ENCODE peak calls at places on chromosomes 13 and 19, in nine cellular contexts. W is cardiac fibroblast, O is HuH-7.5, L is hippocampal formation, M is SK-N-DZ, H is heart right ventricle, D is non-pigmented ciliary epithelial cell, P is PC-3, S is amniotic stem cell. K is an unnamed sample.

GRCh38 chr19:46134527-46134926 is 10.0 kb upstream of the IGFL3 start:
- DNase-seq in M (no peak), H (no peak), L (no peak), P (no peak), D (no peak), W (peak; percentile 13), S (no peak), O (no peak), K (peak; percentile 2)

GRCh38 chr13:99908129-99908805 is 63.3 kb downstream of the ZIC5 start:
- DNase-seq in O (no peak), W (no peak), D (no peak), H (no peak), P (no peak), L (no peak), S (no peak), M (no peak), K (no peak)

GRCh38 chr19:46885411-46885810 is 24.6 kb downstream of the ARHGAP35 start:
- DNase-seq in O (no peak), S (no peak), P (no peak), W (no peak), M (no peak), H (no peak), L (no peak), D (no peak), K (no peak)

GRCh38 chr13:41985788-41986508 is 25.0 kb upstream of the VWA8 start:
- DNase-seq in L (no peak), P (peak; percentile 13), O (no peak), H (no peak), D (no peak), S (no peak), W (peak; percentile 39), M (peak; percentile 32), K (no peak)

GRCh38 chr13:59301166-59301551 is 862.6 kb downstream of the DIAPH3 start:
- DNase-seq in O (no peak), P (no peak), D (no peak), L (no peak), M (no peak), W (no peak), H (no peak), S (no peak), K (no peak)

GRCh38 chr19:45601524-45602522 is at the start of gene GPR4:
- DNase-seq in M (peak; percentile 52), L (no peak), H (peak; percentile 51), S (no peak), O (no peak), D (no peak), W (peak; percentile 63), P (peak; percentile 6), K (no peak)

GRCh38 chr19:41521860-41522555 is 54.0 kb upstream of the CEACAM21 start:
- DNase-seq in S (no peak), M (no peak), L (no peak), P (no peak), D (no peak), O (no peak), W (no peak), H (peak; percentile 40), K (no peak)

GRCh38 chr13:99895428-99895998 is 76.1 kb downstream of the ZIC5 start:
- DNase-seq in P (no peak), O (no peak), S (no peak), W (no peak), H (no peak), L (no peak), M (no peak), D (no peak), K (no peak)

GRCh38 chr13:32045963-32046785 is 14.6 kb downstream of the FRY start:
- DNase-seq in L (peak; percentile 21), W (peak; percentile 77), P (no peak), M (no peak), D (peak; percentile 22), S (no peak), H (no peak), O (no peak), K (peak; percentile 15)

GRCh38 chr19:10352764-10353671 is 13.6 kb upstream of the ICAM3 start:
- DNase-seq in O (no peak), H (peak; percentile 87), L (no peak), P (no peak), M (peak; percentile 35), D (no peak), S (no peak), W (peak; percentile 40), K (no peak)

GRCh38 chr13:30340367-30341184 is 33.2 kb upstream of the KATNAL1 start:
- DNase-seq in O (no peak), H (peak; percentile 61), W (peak; percentile 81), L (peak; percentile 19), P (peak; percentile 58), M (no peak), D (peak; percentile 56), S (peak; percentile 9), K (no peak)